ENCODE peak calls at places on chromosomes 12 and 14, in six cellular contexts. L is brain microvascular endothelial cell; X is CD8-positive, alpha-beta T cell; P is fibroblast of lung; Z is ovary; K is neural progenitor cell. I is an unnamed sample.

GRCh38 chr12:96053476-96054261 is 18.3 kb upstream of the LTA4H start:
- DNase-seq in X (no peak), P (no peak), Z (no peak), L (no peak), K (no peak), I (no peak)

GRCh38 chr12:12267801-12268200 is 957 bp upstream of the LRP6 start:
- DNase-seq in Z (no peak), K (peak; percentile 31), P (no peak), X (no peak), L (no peak), I (no peak)

GRCh38 chr14:33848706-33849454 is 102.0 kb downstream of the EGLN3 start:
- DNase-seq in P (peak; percentile 20), Z (no peak), X (no peak), K (peak; percentile 94), L (peak; percentile 63), I (peak; percentile 65)

GRCh38 chr14:31880935-31881334 is 196.2 kb upstream of the ARHGAP5 start:
- DNase-seq in P (peak; percentile 72), K (no peak), X (no peak), Z (no peak), L (peak; percentile 93), I (no peak)

GRCh38 chr12:4412056-4412455 is 32.5 kb upstream of the FGF23 start:
- DNase-seq in L (no peak), P (no peak), X (no peak), Z (no peak), K (no peak), I (no peak)

GRCh38 chr12:6294533-6295186 is 15.8 kb upstream of the PLEKHG6 start:
- DNase-seq in K (no peak), L (no peak), X (no peak), Z (no peak), P (no peak), I (no peak)

GRCh38 chr12:54523637-54524036 is 25.8 kb upstream of the PDE1B start:
- DNase-seq in K (no peak), L (no peak), X (no peak), Z (no peak), P (no peak), I (no peak)

GRCh38 chr14:59619071-59619470 is 42.5 kb upstream of the CCDC175 start:
- DNase-seq in Z (no peak), K (no peak), L (no peak), X (no peak), P (no peak), I (no peak)

GRCh38 chr14:44163946-44164345 is 343.1 kb downstream of the FSCB start:
- DNase-seq in L (no peak), Z (no peak), K (no peak), X (no peak), P (peak; percentile 20), I (no peak)

GRCh38 chr14:103308717-103309616 is 25.1 kb upstream of the EIF5 start:
- DNase-seq in L (no peak), X (no peak), P (no peak), Z (no peak), K (no peak), I (no peak)

GRCh38 chr12:108730337-108731104 is 797 bp downstream of the CORO1C start:
- DNase-seq in Z (peak; percentile 63), L (peak; percentile 77), P (peak; percentile 70), K (peak; percentile 84), X (peak; percentile 17), I (peak; percentile 92)

GRCh38 chr12:112869778-112870177 is 37.0 kb upstream of the OAS1 start:
- DNase-seq in X (no peak), K (no peak), P (no peak), Z (no peak), L (no peak), I (no peak)

GRCh38 chr12:8779862-8780261 is 42.6 kb upstream of the A2ML1 start:
- DNase-seq in X (no peak), Z (no peak), L (no peak), P (no peak), K (no peak), I (no peak)

GRCh38 chr12:54475542-54475941 is 2.1 kb upstream of the GTSF1 start:
- DNase-seq in K (no peak), X (no peak), P (peak; percentile 64), L (no peak), Z (no peak), I (no peak)

GRCh38 chr14:104370256-104370870 is 209.2 kb upstream of the C14orf180 start:
- DNase-seq in X (no peak), Z (no peak), K (peak; percentile 72), P (no peak), L (no peak), I (peak; percentile 68)

GRCh38 chr14:88750945-88751344 is 41.8 kb downstream of the EML5 start:
- DNase-seq in X (no peak), Z (no peak), K (no peak), L (no peak), P (no peak), I (no peak)

GRCh38 chr12:46361667-46362034 is 10.9 kb downstream of the SLC38A2 start:
- DNase-seq in Z (no peak), X (no peak), L (no peak), K (no peak), P (peak; percentile 14), I (no peak)

GRCh38 chr14:66330916-66331315 is 155.3 kb upstream of the CCDC196 start:
- DNase-seq in K (no peak), Z (no peak), P (no peak), L (no peak), X (no peak), I (no peak)

GRCh38 chr14:66037361-66037760 is 448.8 kb upstream of the CCDC196 start:
- DNase-seq in P (no peak), K (no peak), Z (no peak), X (no peak), L (no peak), I (no peak)

GRCh38 chr12:92444763-92445162 is 258.0 kb upstream of the PLEKHG7 start:
- DNase-seq in X (no peak), Z (no peak), P (no peak), K (no peak), L (no peak), I (no peak)

GRCh38 chr14:55245657-55246268 is 25.5 kb upstream of the FBXO34 start:
- DNase-seq in Z (no peak), P (peak; percentile 42), X (no peak), K (peak; percentile 38), L (peak; percentile 32), I (no peak)

GRCh38 chr12:105020241-105020962 is 34.3 kb downstream of the NOPCHAP1 start:
- DNase-seq in Z (no peak), K (no peak), X (no peak), P (no peak), L (no peak), I (no peak)

GRCh38 chr12:124677552-124678356 is 110.3 kb upstream of the NCOR2 start:
- DNase-seq in Z (no peak), L (no peak), P (no peak), X (no peak), K (no peak), I (peak; percentile 59)

GRCh38 chr12:125121095-125121494 is 55.9 kb downstream of the AACS start:
- DNase-seq in L (no peak), Z (no peak), K (no peak), X (no peak), P (no peak), I (no peak)

GRCh38 chr12:26113194-26113654 is 11.6 kb downstream of the BHLHE41 start:
- DNase-seq in Z (no peak), X (no peak), P (no peak), L (no peak), K (peak; percentile 41), I (no peak)

GRCh38 chr12:27779837-27780611 is at the start of the genes KLHL42 and MANSC4:
- DNase-seq in P (peak; percentile 75), L (peak; percentile 40), K (peak; percentile 87), Z (peak; percentile 71), X (peak; percentile 48), I (peak; percentile 92)

GRCh38 chr14:102665665-102666064 is 73.2 kb downstream of the RCOR1 start:
- DNase-seq in K (no peak), X (no peak), L (no peak), P (no peak), Z (no peak), I (no peak)

GRCh38 chr14:23926543-23926942 is 27.0 kb upstream of the DHRS4 start:
- DNase-seq in L (no peak), Z (no peak), X (no peak), K (no peak), P (no peak), I (no peak)

GRCh38 chr12:14384783-14385638 is 19.5 kb downstream of the ATF7IP start:
- DNase-seq in L (peak; percentile 93), Z (peak; percentile 40), X (peak; percentile 46), P (peak; percentile 97), K (peak; percentile 90), I (no peak)

GRCh38 chr12:14379508-14379907 is 14.0 kb downstream of the ATF7IP start:
- DNase-seq in L (no peak), P (no peak), K (no peak), Z (no peak), X (no peak), I (no peak)
- H3K4me3 ChIP-seq in L (no peak overlapping the region), P (no peak overlapping the region), K (no peak overlapping the region), Z (no peak overlapping the region), X (no peak overlapping the region), I (no peak overlapping the region)

DNA sequence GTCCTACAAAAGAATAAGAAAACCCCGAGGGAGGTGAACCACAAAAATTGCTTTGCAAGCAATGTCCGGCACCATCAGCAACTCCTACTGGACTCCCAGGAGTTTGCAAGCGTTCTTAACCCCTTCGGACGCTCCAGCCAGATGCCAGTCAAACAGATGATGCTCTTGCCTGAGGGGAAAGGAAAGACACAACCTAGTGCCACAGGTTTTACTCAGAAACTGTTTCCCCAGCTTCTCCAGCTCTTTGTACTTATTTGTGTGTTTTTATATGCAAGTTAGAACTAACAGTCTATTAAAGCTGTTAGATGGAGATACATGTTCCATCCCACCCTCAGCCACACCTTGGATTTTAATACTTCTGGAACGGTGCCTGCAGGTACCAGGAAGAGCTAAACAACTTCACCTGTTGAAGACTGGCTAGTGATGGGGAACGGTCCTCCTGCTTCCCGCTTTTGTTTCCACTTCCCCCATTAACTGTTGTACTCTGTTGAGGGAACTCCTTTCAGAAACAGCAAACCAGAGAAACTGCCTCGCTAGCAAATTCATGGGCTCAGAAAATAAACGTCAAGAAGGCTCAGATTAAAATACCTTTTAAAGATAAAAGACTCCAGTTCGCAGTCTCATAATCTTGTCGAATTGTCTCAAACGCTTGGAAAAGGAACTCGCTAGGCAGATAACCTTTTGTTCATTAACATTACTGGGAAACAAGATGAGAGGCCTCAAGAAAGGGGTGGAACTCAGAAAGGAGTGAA is 1.1 kb upstream of the FERMT2 start:
- DNase-seq in K (peak; percentile 79), P (peak; percentile 86), X (no peak), Z (peak; percentile 23), L (peak; percentile 78), I (no peak)
- TF ChIP-seq CTCF in K (peak; percentile 38), P (peak; percentile 59), X (no peak), Z (peak; percentile 25), L (peak; percentile 73), I (peak; percentile 35)

GRCh38 chr14:74380172-74380571 is 31.9 kb downstream of the VRTN start:
- DNase-seq in P (peak; percentile 20), K (no peak), L (no peak), Z (no peak), X (no peak), I (no peak)
- H3K27ac ChIP-seq in P (no peak overlapping the region), K (no peak overlapping the region), L (no peak overlapping the region), Z (no peak overlapping the region), X (no peak overlapping the region), I (no peak overlapping the region)

DNA sequence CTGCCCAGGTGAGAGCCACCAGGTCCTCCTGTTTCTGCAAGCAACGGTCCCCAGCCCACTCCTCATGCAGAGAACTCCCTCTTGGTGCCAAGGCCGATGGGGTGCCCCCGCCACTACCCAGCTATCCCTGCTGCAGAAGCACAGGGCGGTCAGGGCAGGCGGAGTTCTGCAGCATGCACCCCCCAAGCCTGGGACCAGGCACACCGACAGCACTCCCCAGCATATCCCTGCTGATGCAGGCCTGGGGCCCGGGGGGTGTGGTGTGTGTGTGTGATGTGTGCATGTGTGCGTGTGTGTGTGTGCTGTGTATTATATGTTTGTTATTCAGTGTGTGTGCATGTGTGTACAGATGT is 27.7 kb upstream of the FZD10 start:
- DNase-seq in Z (no peak), K (no peak), L (no peak), X (no peak), P (no peak), I (no peak)
- H3K4me3 ChIP-seq in Z (no peak overlapping the region), K (no peak overlapping the region), L (no peak overlapping the region), X (no peak overlapping the region), P (no peak overlapping the region), I (no peak overlapping the region)

I was measured in kidney.